ENCODE peak calls at places on chromosomes 2 and 18, in nine cellular contexts. T is psoas muscle, Z is mammary epithelial cell, S is left ventricle myocardium inferior, W is colonic mucosa, X is ovary, J is upper lobe of right lung, Y is A549, N is sigmoid colon. D is an unnamed sample. For H3K4me1, the result is how much of the 10 kb centered on the place peaks cover.

GRCh38 chr2:191701696-191702095 is 23.8 kb downstream of the NABP1 start:
- DNase-seq in Z (no peak), J (no peak), S (no peak), Y (no peak), N (no peak), X (no peak), T (no peak), W (no peak), D (no peak)

GRCh38 chr2:141058552-141058951 is 1072.3 kb downstream of the LRP1B start:
- DNase-seq in Z (no peak), N (no peak), W (no peak), J (no peak), S (no peak), T (no peak), X (no peak), Y (no peak), D (no peak)

GRCh38 chr2:239166201-239166834 is 234.5 kb downstream of the HDAC4 start:
- DNase-seq in N (peak), W (no peak), X (peak), Y (no peak), T (peak), S (peak), Z (no peak), J (peak), D (peak)

GRCh38 chr2:128510701-128511100 is 192.0 kb upstream of the HS6ST1 start:
- DNase-seq in Y (no peak), S (no peak), T (no peak), X (no peak), W (no peak), Z (no peak), J (no peak), N (no peak), D (no peak)

GRCh38 chr2:183035954-183036669 is 2.1 kb downstream of the NCKAP1 start:
- DNase-seq in S (no peak), N (no peak), W (no peak), Z (no peak), J (no peak), X (no peak), Y (no peak), T (no peak), D (no peak)

GRCh38 chr2:74880054-74880728 is 46.3 kb downstream of the HK2 start:
- DNase-seq in N (no peak), S (no peak), Y (no peak), X (no peak), J (no peak), W (no peak), Z (no peak), T (no peak), D (no peak)

GRCh38 chr18:55219059-55219458 is 259.8 kb upstream of the CCDC68 start:
- DNase-seq in J (no peak), X (no peak), N (no peak), Y (no peak), W (no peak), Z (no peak), T (no peak), S (no peak), D (no peak)

GRCh38 chr2:24818721-24819167 is 25.5 kb downstream of the CENPO start:
- DNase-seq in X (peak), S (no peak), Y (no peak), T (peak), J (no peak), N (peak), W (peak), Z (no peak), D (no peak)

GRCh38 chr2:231361701-231362588 is 33.6 kb upstream of the B3GNT7 start:
- DNase-seq in X (no peak), T (no peak), N (peak), Z (no peak), S (no peak), Y (no peak), J (peak), W (no peak), D (peak)

GRCh38 chr2:38460313-38460712 is 83.2 kb upstream of the ATL2 start:
- DNase-seq in Z (no peak), T (no peak), S (no peak), J (no peak), W (peak), Y (no peak), N (no peak), X (no peak), D (no peak)

GRCh38 chr2:118197011-118197695 is 108.9 kb downstream of the INSIG2 start:
- DNase-seq in X (no peak), T (no peak), J (no peak), Y (no peak), S (no peak), W (no peak), N (no peak), Z (no peak), D (no peak)

GRCh38 chr18:5095239-5095638 is 101.8 kb downstream of the AKAIN1 start:
- DNase-seq in X (no peak), T (no peak), Y (no peak), W (no peak), N (no peak), J (no peak), Z (no peak), S (no peak), D (no peak)

GRCh38 chr2:232026941-232027340 is 65.4 kb downstream of the DIS3L2 start:
- DNase-seq in W (no peak), J (no peak), Y (no peak), X (no peak), S (no peak), N (no peak), Z (no peak), T (no peak), D (no peak)

GRCh38 chr18:3151379-3152264 is 68.1 kb downstream of the MYOM1 start:
- DNase-seq in Z (no peak), T (no peak), W (no peak), X (no peak), S (no peak), J (no peak), Y (peak), N (no peak), D (no peak)

GRCh38 chr2:216849987-216850386 is 9.9 kb downstream of the TNP1 start:
- DNase-seq in W (no peak), Z (peak), T (peak), J (no peak), X (no peak), S (peak), Y (no peak), N (peak), D (no peak)

GRCh38 chr2:128372621-128373341 is 54.1 kb upstream of the HS6ST1 start:
- DNase-seq in N (peak), J (peak), Y (no peak), T (no peak), Z (no peak), W (no peak), X (peak), S (no peak), D (no peak)

GRCh38 chr2:84781942-84782716 is 98.8 kb downstream of the TRABD2A start:
- DNase-seq in Y (no peak), W (peak), S (no peak), X (no peak), N (no peak), Z (peak), T (no peak), J (peak), D (peak)

GRCh38 chr18:13375302-13376255 is 157.0 kb downstream of the LDLRAD4 start:
- DNase-seq in Y (peak), J (no peak), T (peak), Z (peak), X (no peak), N (peak), S (peak), W (no peak), D (no peak)

GRCh38 chr18:24413148-24413547 is 13.3 kb upstream of the IMPACT start:
- DNase-seq in Z (no peak), X (no peak), T (no peak), Y (no peak), S (no peak), N (no peak), J (no peak), W (no peak), D (no peak)

GRCh38 chr2:40256649-40257048 is 195.2 kb downstream of the SLC8A1 start:
- DNase-seq in S (no peak), J (no peak), Z (peak), T (no peak), W (no peak), Y (peak), X (no peak), N (no peak), D (no peak)

GRCh38 chr18:80168982-80169381 is 59.9 kb downstream of the ADNP2 start:
- DNase-seq in N (no peak), W (no peak), J (peak), Y (no peak), Z (no peak), T (no peak), X (peak), S (no peak), D (peak)

GRCh38 chr18:75896865-75897264 is 469.4 kb upstream of the SMIM21 start:
- DNase-seq in S (no peak), T (no peak), X (no peak), N (no peak), Z (peak), J (no peak), Y (peak), W (no peak), D (no peak)

GRCh38 chr2:176562359-176563043 is 293.3 kb downstream of the MTX2 start:
- DNase-seq in N (no peak), S (no peak), W (no peak), J (no peak), X (no peak), Z (peak), T (no peak), Y (no peak), D (no peak)

GRCh38 chr2:63741884-63742583 is 99.7 kb upstream of the UGP2 start:
- DNase-seq in W (no peak), J (no peak), N (no peak), Y (no peak), T (no peak), X (no peak), S (no peak), Z (peak), D (no peak)

GRCh38 chr2:146458585-146458984 is 1386.2 kb upstream of the ACVR2A start:
- DNase-seq in T (no peak), X (no peak), Y (no peak), W (no peak), J (no peak), S (no peak), N (no peak), Z (no peak), D (no peak)

GRCh38 chr2:140567734-140568133 is 1563.1 kb downstream of the LRP1B start:
- DNase-seq in S (no peak), Y (no peak), W (no peak), J (no peak), T (no peak), X (no peak), N (no peak), Z (peak), D (no peak)

GRCh38 chr18:23902396-23902795 is 112.2 kb upstream of the TTC39C start:
- DNase-seq in S (no peak), W (peak), X (no peak), J (no peak), T (no peak), Z (no peak), N (no peak), Y (no peak), D (no peak)

GRCh38 chr2:108621689-108622681 is 87.7 kb downstream of the LIMS1 start:
- DNase-seq in T (no peak), X (no peak), Y (no peak), W (no peak), N (no peak), Z (no peak), S (no peak), J (no peak), D (no peak)

GRCh38 chr2:53490659-53491058 is 276.9 kb upstream of the CHAC2 start:
- DNase-seq in X (peak), Y (no peak), N (peak), S (peak), J (no peak), W (no peak), Z (peak), T (peak), D (no peak)

GRCh38 chr18:3892141-3892540 is 442.2 kb downstream of the TGIF1 start:
- DNase-seq in S (no peak), T (no peak), Z (no peak), Y (no peak), N (no peak), W (no peak), X (no peak), J (no peak), D (no peak)

GRCh38 chr2:201798252-201798918 is 8.0 kb upstream of the CDK15 start:
- DNase-seq in N (no peak), Y (no peak), S (no peak), J (no peak), X (no peak), W (no peak), Z (peak), T (no peak), D (no peak)

GRCh38 chr2:152097291-152098032 is 1.4 kb downstream of the CACNB4 start:
- DNase-seq in J (no peak), W (no peak), T (no peak), Y (peak), X (no peak), N (no peak), Z (peak), S (no peak), D (no peak)

GRCh38 chr18:50009772-50010171 is 185.2 kb downstream of the MYO5B start:
- DNase-seq in Z (peak), T (no peak), Y (peak), N (no peak), J (peak), W (peak), S (no peak), X (no peak), D (peak)

GRCh38 chr2:67388680-67389079 is 8.5 kb upstream of the ETAA1 start:
- DNase-seq in W (no peak), T (no peak), X (no peak), J (no peak), Z (no peak), S (no peak), Y (no peak), N (no peak), D (no peak)

GRCh38 chr2:237450583-237450982 is 36.5 kb upstream of the MLPH start:
- DNase-seq in N (no peak), W (no peak), J (peak), S (no peak), X (no peak), T (no peak), Y (no peak), Z (no peak), D (no peak)

GRCh38 chr2:237669129-237669627 is 41.8 kb downstream of the LRRFIP1 start:
- DNase-seq in W (no peak), T (no peak), N (no peak), X (no peak), S (no peak), J (no peak), Z (no peak), Y (no peak), D (no peak)

GRCh38 chr2:204354442-204354856 is 190.8 kb upstream of the PARD3B start:
- DNase-seq in Z (no peak), N (no peak), T (no peak), J (no peak), S (no peak), X (no peak), W (no peak), Y (no peak), D (no peak)

GRCh38 chr18:22155584-22155983 is 13.8 kb upstream of the GATA6 start:
- DNase-seq in N (no peak), T (no peak), S (no peak), X (no peak), J (no peak), Z (no peak), Y (no peak), W (no peak), D (no peak)

GRCh38 chr18:22149710-22150109 is 19.7 kb upstream of the GATA6 start:
- DNase-seq in Y (no peak), N (no peak), T (no peak), Z (no peak), J (no peak), W (no peak), X (no peak), S (no peak), D (no peak)

GRCh38 chr18:22159014-22159413 is 10.4 kb upstream of the GATA6 start:
- DNase-seq in J (no peak), T (no peak), S (no peak), Y (no peak), W (no peak), X (no peak), N (no peak), Z (no peak), D (no peak)

GRCh38 chr18:22152093-22152492 is 17.3 kb upstream of the GATA6 start:
- DNase-seq in T (no peak), X (no peak), Z (no peak), J (no peak), N (no peak), S (no peak), Y (no peak), W (no peak), D (no peak)

DNA sequence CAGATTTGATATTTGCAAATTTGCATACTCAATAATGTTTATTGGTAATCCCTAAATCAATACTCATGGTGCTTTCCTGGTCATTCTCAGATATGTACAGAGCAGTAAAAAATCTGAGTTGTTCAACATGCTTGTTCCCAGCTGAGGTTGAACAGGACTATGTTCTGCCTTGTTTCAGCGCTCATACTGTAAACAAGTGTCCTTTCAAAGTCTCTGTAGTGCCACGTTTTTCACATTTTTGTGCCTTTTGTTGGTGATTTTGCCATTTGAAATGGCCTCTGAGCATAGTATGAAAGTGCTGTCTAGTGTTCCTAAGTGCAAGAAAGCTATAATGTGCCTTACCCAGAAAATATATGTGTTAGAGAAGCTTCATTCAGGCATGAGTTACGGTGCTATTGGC is 16.0 kb upstream of the GATA6 start:
- DNase-seq in W (no peak), T (no peak), S (no peak), X (no peak), N (no peak), J (no peak), Y (no peak), Z (no peak), D (no peak)
- TF ChIP-seq CTCF in W (no peak), T (no peak), S (no peak), X (no peak), N (no peak), J (no peak), Y (no peak), Z (no peak), D (no peak)

DNA sequence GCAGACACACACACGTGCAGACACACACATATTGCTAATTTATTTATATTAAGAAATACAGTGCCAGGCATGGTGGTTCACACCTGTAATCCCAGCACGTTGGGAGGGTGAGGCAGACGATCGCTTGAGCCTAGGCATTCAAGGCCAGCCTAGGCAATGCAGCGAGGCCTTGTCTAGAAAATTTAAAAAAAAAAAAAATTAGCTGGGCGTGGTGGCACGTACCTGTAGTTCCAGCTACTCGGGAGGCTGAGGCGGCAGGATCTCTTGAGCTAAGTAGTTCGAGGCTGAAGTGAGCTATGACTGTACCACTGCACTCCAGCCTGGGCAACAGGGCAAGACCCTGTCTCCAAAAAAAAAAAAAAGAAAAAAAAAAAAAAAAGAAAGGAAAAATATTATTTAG is 28.8 kb downstream of the ANXA4 start:
- DNase-seq in Z (no peak), S (no peak), J (no peak), W (no peak), N (no peak), T (no peak), X (no peak), Y (no peak), D (no peak)
- H3K4me1 ChIP-seq in Z (half or more), S (under half), J (half or more), W (under half), N (under half), T (half or more), X (under half), Y (half or more), D (half or more)

DNA sequence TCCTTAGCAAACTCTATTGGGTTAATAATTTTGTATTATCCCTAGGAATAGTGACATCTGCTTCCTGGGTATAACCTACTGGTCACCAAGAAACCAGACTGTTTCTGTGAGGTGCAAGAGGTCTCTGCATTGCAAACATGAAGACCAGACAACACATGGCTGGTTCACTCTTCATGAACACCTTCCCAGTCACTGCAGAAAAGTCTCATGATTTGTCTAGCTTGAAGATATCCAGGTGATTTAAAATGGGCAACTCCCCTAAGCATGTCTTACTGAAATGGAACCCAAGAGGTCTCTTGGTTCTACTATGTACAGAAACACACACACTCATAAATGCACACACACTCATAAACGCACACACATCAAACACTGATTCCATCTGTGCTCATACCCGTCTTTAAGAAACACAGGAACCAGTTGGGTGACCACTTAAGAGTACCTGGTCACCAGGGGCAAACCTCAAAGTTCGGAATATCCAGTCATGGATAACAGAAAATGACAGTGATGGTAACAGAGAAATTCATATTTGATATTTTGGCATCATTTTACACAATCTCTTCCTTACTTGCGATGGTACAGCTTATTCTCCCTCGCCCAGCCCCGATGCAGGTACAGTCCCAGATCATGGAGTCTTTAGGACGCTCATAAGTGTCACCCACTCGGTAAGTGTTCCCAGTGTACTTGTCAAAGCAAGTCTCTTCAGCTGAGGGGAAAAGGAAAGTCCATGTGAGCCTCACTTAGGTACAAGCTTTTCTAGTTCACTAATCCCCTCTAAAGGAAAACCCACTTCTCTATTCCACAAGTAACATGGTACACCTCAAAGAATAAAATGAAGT is 2.9 kb downstream of the FN1 start:
- DNase-seq in X (no peak), W (no peak), T (no peak), Y (no peak), Z (no peak), J (no peak), S (no peak), N (no peak), D (no peak)
- H3K4me3 ChIP-seq in X (no peak), W (no peak), T (no peak), Y (peak), Z (no peak), J (peak), S (peak), N (peak), D (peak)

GRCh38 chr2:17966793-17967192 is 88.3 kb downstream of the KCNS3 start:
- DNase-seq in W (no peak), Z (no peak), J (no peak), S (no peak), T (no peak), X (no peak), N (no peak), Y (no peak), D (no peak)
- TF ChIP-seq CTCF in W (no peak), Z (no peak), J (no peak), S (no peak), T (no peak), X (no peak), N (no peak), Y (no peak), D (no peak)

DNA sequence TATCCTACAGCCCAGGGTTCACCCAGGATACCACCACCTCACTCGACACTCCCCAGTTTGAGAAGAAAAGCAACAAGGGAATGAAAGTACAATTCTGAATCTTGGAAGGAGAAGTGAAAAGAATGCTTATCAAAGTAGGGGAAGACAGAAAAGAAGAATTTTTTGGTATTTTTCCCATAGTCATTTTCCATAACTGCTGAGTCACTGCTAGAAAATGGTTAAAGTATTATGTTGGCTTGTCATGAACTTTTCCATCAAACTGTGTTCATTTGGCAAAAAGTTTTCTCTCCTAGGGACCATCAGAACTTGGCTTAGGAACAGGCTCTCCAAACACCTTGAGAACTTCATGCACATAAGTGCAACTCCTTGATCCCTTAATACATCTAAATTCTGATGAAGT is 192.0 kb downstream of the BCL11A start:
- DNase-seq in W (no peak), S (no peak), J (no peak), Z (no peak), X (no peak), Y (no peak), N (no peak), T (no peak), D (no peak)
- H3K4me1 ChIP-seq in W (under half), S (under half), J (under half), Z (under half), X (under half), Y (under half), N (under half), T (under half), D (under half)

GRCh38 chr2:70965506-70965905 is 12.9 kb upstream of the ANKRD53 start:
- DNase-seq in T (no peak), J (no peak), N (no peak), S (no peak), Z (no peak), Y (no peak), X (no peak), W (peak), D (no peak)
- H3K4me3 ChIP-seq in T (no peak), J (peak), N (peak), S (peak), Z (no peak), Y (peak), X (no peak), W (peak), D (peak)

D was measured in lower lobe of right lung.